ENCODE peak calls at places on chromosomes 12 and 14, in nine cellular contexts. K is gastrocnemius medialis, V is uterus, X is Karpas-422, P is HepG2, N is heart left ventricle, T is mesendoderm, O is A549, U is aorta. W is an unnamed sample.
A peak's percentile ranks its signal among the peaks of the same experiment; 100 is the strongest.

GRCh38 chr12:64385468-64385867 is 5.1 kb downstream of the C12orf56 start:
- DNase-seq in K (no peak), V (no peak), X (no peak), P (no peak), N (no peak), T (no peak), O (no peak), U (no peak), W (no peak)

GRCh38 chr14:103408491-103409155 is 23.4 kb downstream of the MARK3 start:
- DNase-seq in K (no peak), V (no peak), X (no peak), P (no peak), N (no peak), T (peak; percentile 78), O (no peak), U (no peak), W (no peak)

GRCh38 chr12:121809712-121810116 is 5.9 kb downstream of the SETD1B start:
- DNase-seq in K (no peak), V (no peak), X (no peak), P (no peak), N (no peak), T (no peak), O (no peak), U (peak; percentile 78), W (no peak)

GRCh38 chr12:132207083-132207775 is 63.0 kb downstream of the NOC4L start:
- DNase-seq in K (no peak), V (no peak), X (no peak), P (no peak), N (no peak), T (no peak), O (no peak), U (no peak), W (no peak)

GRCh38 chr12:113908584-113909100 is 57.5 kb downstream of the RBM19 start:
- DNase-seq in K (no peak), V (no peak), X (no peak), P (no peak), N (no peak), T (no peak), O (no peak), U (no peak), W (no peak)

GRCh38 chr14:56666294-56666693 is 86.7 kb downstream of the TMEM260 start:
- DNase-seq in K (no peak), V (no peak), X (no peak), P (no peak), N (no peak), T (peak; percentile 47), O (no peak), U (no peak), W (no peak)

GRCh38 chr12:25320123-25321006 is 69.6 kb upstream of the KRAS start:
- DNase-seq in K (no peak), V (no peak), X (peak; percentile 70), P (no peak), N (no peak), T (peak; percentile 49), O (no peak), U (no peak), W (no peak)

GRCh38 chr12:131116437-131117117 is 162.9 kb downstream of the ADGRD1 start:
- DNase-seq in K (no peak), V (peak; percentile 48), X (no peak), P (no peak), N (no peak), T (peak; percentile 59), O (peak; percentile 45), U (peak; percentile 71), W (no peak)

GRCh38 chr12:107088912-107089311 is 4.4 kb downstream of the CRY1 start:
- DNase-seq in K (no peak), V (no peak), X (no peak), P (no peak), N (no peak), T (no peak), O (no peak), U (no peak), W (no peak)

GRCh38 chr14:51828017-51828797 is 32.2 kb upstream of the GNG2 start:
- DNase-seq in K (no peak), V (no peak), X (peak; percentile 91), P (no peak), N (peak; percentile 30), T (peak; percentile 74), O (peak; percentile 33), U (no peak), W (no peak)

GRCh38 chr12:85782711-85783110 is 53.5 kb downstream of the RASSF9 start:
- DNase-seq in K (no peak), V (no peak), X (no peak), P (no peak), N (no peak), T (peak; percentile 68), O (no peak), U (no peak), W (no peak)

GRCh38 chr12:50055831-50056628 is 1.4 kb upstream of the ASIC1 start:
- DNase-seq in K (no peak), V (peak; percentile 36), X (peak; percentile 90), P (peak; percentile 30), N (no peak), T (peak; percentile 83), O (peak; percentile 85), U (no peak), W (peak; percentile 79)

GRCh38 chr12:126545411-126545810 is 1480.2 kb downstream of the AACS start:
- DNase-seq in K (no peak), V (no peak), X (no peak), P (no peak), N (no peak), T (no peak), O (no peak), U (no peak), W (no peak)

GRCh38 chr12:26092706-26093105 is 32.1 kb downstream of the BHLHE41 start:
- DNase-seq in K (no peak), V (no peak), X (no peak), P (no peak), N (no peak), T (no peak), O (no peak), U (no peak), W (no peak)

GRCh38 chr14:94341654-94342333 is 18.7 kb upstream of the SERPINA6 start:
- DNase-seq in K (no peak), V (no peak), X (no peak), P (no peak), N (no peak), T (no peak), O (no peak), U (no peak), W (no peak)

GRCh38 chr12:15863984-15864383 is 18.2 kb upstream of the STRAP start:
- DNase-seq in K (no peak), V (no peak), X (no peak), P (no peak), N (no peak), T (no peak), O (no peak), U (no peak), W (no peak)

GRCh38 chr12:109460538-109460937 is 16.6 kb downstream of the KCTD10 start:
- DNase-seq in K (no peak), V (no peak), X (no peak), P (no peak), N (no peak), T (no peak), O (no peak), U (peak; percentile 74), W (no peak)

GRCh38 chr12:95733156-95733825 is 57.3 kb downstream of the NTN4 start:
- DNase-seq in K (no peak), V (no peak), X (no peak), P (no peak), N (no peak), T (no peak), O (no peak), U (no peak), W (no peak)

GRCh38 chr12:70576341-70577282 is 60.6 kb downstream of the PTPRB start:
- DNase-seq in K (no peak), V (no peak), X (peak; percentile 83), P (peak; percentile 64), N (no peak), T (peak; percentile 83), O (peak; percentile 51), U (no peak), W (no peak)

GRCh38 chr14:99598774-99599173 is 5.2 kb downstream of the CCDC85C start:
- DNase-seq in K (no peak), V (no peak), X (no peak), P (peak; percentile 74), N (no peak), T (no peak), O (no peak), U (no peak), W (no peak)

GRCh38 chr12:56565510-56566101 is 44.0 kb downstream of the RBMS2 start:
- DNase-seq in K (peak; percentile 29), V (peak; percentile 80), X (peak; percentile 40), P (peak; percentile 54), N (peak; percentile 91), T (peak; percentile 59), O (peak; percentile 22), U (peak; percentile 83), W (no peak)

GRCh38 chr12:93741741-93742085 is 64.5 kb downstream of the CRADD start:
- DNase-seq in K (no peak), V (peak; percentile 48), X (no peak), P (peak; percentile 4), N (no peak), T (peak; percentile 90), O (peak; percentile 29), U (no peak), W (no peak)

DNA sequence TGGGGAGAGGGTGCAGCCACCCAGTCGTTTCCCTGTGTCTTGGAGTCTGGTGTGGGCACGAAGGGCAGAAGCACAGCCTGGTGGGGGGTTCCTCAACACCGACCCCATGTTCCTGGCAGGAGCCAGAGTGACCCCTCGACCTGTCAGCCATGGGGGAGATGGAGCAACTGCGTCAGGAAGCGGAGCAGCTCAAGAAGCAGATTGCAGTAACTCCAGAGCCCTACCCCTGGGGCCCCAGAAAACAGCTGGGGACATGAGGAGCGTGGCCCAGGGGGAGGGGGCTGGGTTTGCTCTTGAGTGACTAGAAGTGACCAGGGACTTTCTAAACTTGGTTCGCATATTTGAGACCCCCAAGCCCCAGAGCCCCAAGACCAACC is 402 bp downstream of the GNB3 start:
- DNase-seq in K (no peak), V (no peak), X (peak; percentile 56), P (no peak), N (no peak), T (no peak), O (no peak), U (no peak), W (no peak)
- H3K27ac ChIP-seq in K (no peak overlapping the region), V (no peak overlapping the region), X (peak overlapping the region; percentile 100), P (no peak overlapping the region), N (peak overlapping the region; percentile 42), T (no peak overlapping the region), O (no peak overlapping the region), U (no peak overlapping the region), W (no peak overlapping the region)

GRCh38 chr12:52182898-52183543 is 8.8 kb downstream of the KRT80 start:
- DNase-seq in K (no peak), V (no peak), X (no peak), P (no peak), N (no peak), T (peak; percentile 79), O (no peak), U (no peak), W (no peak)
- H3K27ac ChIP-seq in K (no peak overlapping the region), V (no peak overlapping the region), X (no peak overlapping the region), P (no peak overlapping the region), N (no peak overlapping the region), T (no peak overlapping the region), O (peak overlapping the region; percentile 2), U (no peak overlapping the region), W (no peak overlapping the region)

GRCh38 chr14:91870001-91870400 is 2.7 kb upstream of the TC2N start:
- DNase-seq in K (no peak), V (no peak), X (no peak), P (peak; percentile 5), N (no peak), T (peak; percentile 73), O (no peak), U (no peak), W (no peak)
- H3K27ac ChIP-seq in K (no peak overlapping the region), V (no peak overlapping the region), X (no peak overlapping the region), P (no peak overlapping the region), N (no peak overlapping the region), T (no peak overlapping the region), O (peak overlapping the region; percentile 33), U (no peak overlapping the region), W (no peak overlapping the region)

GRCh38 chr12:71639341-71639760 is 24.3 kb downstream of the ZFC3H1 start:
- DNase-seq in K (no peak), V (no peak), X (peak; percentile 49), P (peak; percentile 53), N (peak; percentile 29), T (peak; percentile 63), O (peak; percentile 13), U (no peak), W (no peak)
- H3K27ac ChIP-seq in K (no peak overlapping the region), V (no peak overlapping the region), X (no peak overlapping the region), P (no peak overlapping the region), N (no peak overlapping the region), T (no peak overlapping the region), O (no peak overlapping the region), U (no peak overlapping the region), W (no peak overlapping the region)

W was measured in caudate nucleus.